ENCODE peak calls at places on chromosomes 1 and 21, in six cellular contexts. O, T, G, W, B and N are unnamed samples. For H3K4me1, the result is how much of the 10 kb centered on the place peaks cover.

GRCh38 chr1:170495006-170495405 is 37.0 kb upstream of the GORAB start:
- DNase-seq in O (peak), T (no peak), G (no peak), W (no peak), B (no peak), N (no peak)

GRCh38 chr1:197781998-197782718 is 6.9 kb upstream of the DENND1B start:
- DNase-seq in O (no peak), T (no peak), G (peak), W (no peak), B (no peak), N (no peak)

GRCh38 chr1:203505526-203506189 is 11.7 kb downstream of the OPTC start:
- DNase-seq in O (no peak), T (no peak), G (no peak), W (no peak), B (no peak), N (no peak)

GRCh38 chr1:16981269-16981849 is 939 bp upstream of the MFAP2 start:
- DNase-seq in O (no peak), T (no peak), G (peak), W (no peak), B (no peak), N (no peak)

GRCh38 chr21:27571706-27572105 is 604.8 kb upstream of the ADAMTS5 start:
- DNase-seq in O (no peak), T (no peak), G (peak), W (no peak), B (no peak), N (no peak)

GRCh38 chr1:79079770-79080169 is 73.2 kb upstream of the ADGRL4 start:
- DNase-seq in O (no peak), T (no peak), G (peak), W (no peak), B (no peak), N (peak)

GRCh38 chr21:30580132-30580531 is 10.1 kb downstream of the KRTAP22-2 start:
- DNase-seq in O (no peak), T (no peak), G (no peak), W (no peak), B (no peak), N (no peak)

GRCh38 chr1:58895559-58896135 is 111.8 kb upstream of the JUN start:
- DNase-seq in O (no peak), T (no peak), G (no peak), W (no peak), B (peak), N (no peak)

GRCh38 chr1:205561501-205562203 is 57.2 kb downstream of the CDK18 start:
- DNase-seq in O (no peak), T (no peak), G (no peak), W (no peak), B (no peak), N (no peak)

GRCh38 chr1:115280073-115280472 is 58.0 kb downstream of the NGF start:
- DNase-seq in O (no peak), T (no peak), G (peak), W (no peak), B (no peak), N (peak)

GRCh38 chr1:8540266-8540926 is 222.5 kb downstream of the SLC45A1 start:
- DNase-seq in O (no peak), T (no peak), G (peak), W (no peak), B (no peak), N (no peak)

GRCh38 chr1:101653482-101653946 is 343.2 kb downstream of the OLFM3 start:
- DNase-seq in O (no peak), T (no peak), G (peak), W (no peak), B (no peak), N (peak)

GRCh38 chr1:119918301-119918700 is 22.0 kb upstream of the ADAM30 start:
- DNase-seq in O (no peak), T (no peak), G (no peak), W (no peak), B (no peak), N (no peak)

GRCh38 chr1:225670356-225670755 is 17.4 kb upstream of the ENAH start:
- DNase-seq in O (no peak), T (no peak), G (no peak), W (no peak), B (no peak), N (no peak)

GRCh38 chr1:96834986-96835385 is 113.4 kb downstream of the PTBP2 start:
- DNase-seq in O (no peak), T (no peak), G (no peak), W (no peak), B (no peak), N (no peak)

GRCh38 chr1:151790940-151791651 is 796 bp upstream of the TDRKH start:
- DNase-seq in O (peak), T (peak), G (no peak), W (no peak), B (peak), N (no peak)

GRCh38 chr1:88731475-88731874 is 47.4 kb downstream of the PKN2 start:
- DNase-seq in O (no peak), T (no peak), G (peak), W (no peak), B (no peak), N (peak)

GRCh38 chr1:232307299-232307698 is 322.6 kb downstream of the SIPA1L2 start:
- DNase-seq in O (no peak), T (no peak), G (no peak), W (no peak), B (no peak), N (no peak)

GRCh38 chr1:181062800-181063428 is 25.6 kb upstream of the IER5 start:
- DNase-seq in O (no peak), T (no peak), G (peak), W (no peak), B (no peak), N (peak)

GRCh38 chr1:91583326-91583755 is 82.7 kb downstream of the CDC7 start:
- DNase-seq in O (no peak), T (no peak), G (peak), W (no peak), B (no peak), N (no peak)

GRCh38 chr1:67431869-67432578 is 1.8 kb upstream of the SERBP1 start:
- DNase-seq in O (no peak), T (no peak), G (no peak), W (no peak), B (no peak), N (no peak)

GRCh38 chr1:31593136-31593665 is 16.9 kb downstream of the TINAGL1 start:
- DNase-seq in O (no peak), T (no peak), G (no peak), W (no peak), B (no peak), N (no peak)

GRCh38 chr21:29213513-29214385 is 83.3 kb downstream of the MAP3K7CL start:
- DNase-seq in O (no peak), T (no peak), G (no peak), W (no peak), B (no peak), N (no peak)

GRCh38 chr1:91537281-91538069 is 36.8 kb downstream of the CDC7 start:
- DNase-seq in O (no peak), T (no peak), G (peak), W (no peak), B (no peak), N (no peak)

GRCh38 chr1:84402060-84402459 is 3.8 kb downstream of the DNASE2B start:
- DNase-seq in O (no peak), T (no peak), G (peak), W (no peak), B (no peak), N (no peak)

GRCh38 chr1:31633117-31633516 is 11.6 kb downstream of the PEF1 start:
- DNase-seq in O (peak), T (no peak), G (no peak), W (no peak), B (no peak), N (peak)

GRCh38 chr1:225644666-225645065 is 8.3 kb downstream of the ENAH start:
- DNase-seq in O (no peak), T (no peak), G (peak), W (no peak), B (no peak), N (no peak)

GRCh38 chr1:97488505-97488904 is 432.3 kb downstream of the DPYD start:
- DNase-seq in O (no peak), T (no peak), G (no peak), W (no peak), B (no peak), N (no peak)

GRCh38 chr1:110060034-110060661 is 10.3 kb downstream of the ALX3 start:
- DNase-seq in O (peak), T (no peak), G (peak), W (peak), B (peak), N (peak)

GRCh38 chr1:6108937-6109636 is 63.4 kb downstream of the KCNAB2 start:
- DNase-seq in O (peak), T (peak), G (peak), W (no peak), B (peak), N (peak)
- H3K4me3 ChIP-seq in O (no peak), T (no peak), G (no peak), W (no peak), B (no peak), N (no peak)

GRCh38 chr1:94104127-94104684 is 16.7 kb downstream of the ABCA4 start:
- DNase-seq in O (no peak), T (no peak), G (no peak), W (no peak), B (no peak), N (no peak)

GRCh38 chr1:94104776-94105462 is 16.0 kb downstream of the ABCA4 start:
- DNase-seq in O (no peak), T (no peak), G (no peak), W (no peak), B (no peak), N (no peak)

GRCh38 chr1:94106716-94107115 is 14.2 kb downstream of the ABCA4 start:
- DNase-seq in O (no peak), T (no peak), G (no peak), W (no peak), B (no peak), N (no peak)

GRCh38 chr1:94105957-94106529 is 14.9 kb downstream of the ABCA4 start:
- DNase-seq in O (no peak), T (no peak), G (no peak), W (no peak), B (no peak), N (peak)

DNA sequence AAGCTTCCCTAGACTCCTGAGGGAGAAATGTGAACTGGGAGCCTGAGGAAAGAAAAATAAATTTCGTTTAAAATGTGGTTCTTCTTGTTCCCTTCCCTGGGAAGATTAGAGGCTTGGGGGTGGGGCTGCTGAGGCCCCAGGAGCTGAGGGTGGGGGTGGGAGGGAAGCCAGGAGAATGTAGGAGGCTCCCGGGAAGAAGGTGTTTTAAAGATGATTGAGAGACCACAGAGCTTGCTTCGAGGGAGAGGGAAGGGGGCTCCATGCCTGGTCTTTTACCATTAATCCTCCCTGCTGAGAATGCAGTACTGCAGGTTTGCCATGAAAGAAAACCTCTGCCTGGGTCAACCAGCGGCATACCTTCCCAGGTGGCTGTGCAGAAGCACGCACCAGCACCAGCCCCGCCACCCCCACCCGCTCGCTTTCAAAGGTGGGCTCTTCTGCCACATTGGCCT is 15.4 kb downstream of the ABCA4 start:
- DNase-seq in O (no peak), T (no peak), G (no peak), W (no peak), B (no peak), N (no peak)
- H3K4me1 ChIP-seq in O (under half), T (under half), G (under half), W (under half), B (under half), N (under half)

DNA sequence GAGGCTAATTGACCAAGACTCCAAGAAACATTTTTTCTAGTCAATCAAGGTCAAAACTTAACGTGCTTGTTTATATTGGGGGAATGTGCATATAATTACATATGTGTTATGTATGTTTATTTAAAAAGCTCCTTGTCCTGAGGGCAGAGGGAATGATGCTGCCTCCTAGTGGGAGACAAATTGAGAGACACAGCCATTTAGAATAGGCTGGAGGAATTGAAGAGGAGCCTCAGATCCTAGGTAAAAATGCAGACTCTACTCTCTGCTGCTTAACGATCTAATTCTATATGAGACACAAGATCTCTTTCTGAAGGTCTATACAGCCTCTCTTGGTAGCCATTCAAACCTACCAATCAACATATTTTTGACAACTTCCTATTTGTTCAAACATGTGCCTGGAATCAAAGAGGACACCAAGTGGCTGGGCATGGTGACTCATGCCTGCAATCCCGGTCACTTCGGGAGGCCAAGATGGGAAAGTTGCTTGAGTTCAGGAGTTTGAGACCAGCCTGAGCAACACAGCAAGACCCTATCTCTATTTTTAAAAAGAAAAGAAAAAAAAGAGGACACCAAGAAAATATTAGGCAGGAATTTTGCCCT is 136.6 kb upstream of the ZNF648 start:
- DNase-seq in O (no peak), T (no peak), G (peak), W (no peak), B (no peak), N (no peak)
- TF ChIP-seq CTCF in O (no peak), T (peak), G (peak), W (no peak), B (peak), N (peak)

GRCh38 chr1:156624814-156625435 is 5.7 kb downstream of the HAPLN2 start:
- DNase-seq in O (no peak), T (no peak), G (no peak), W (no peak), B (no peak), N (no peak)
- H3K4me3 ChIP-seq in O (peak), T (no peak), G (no peak), W (peak), B (peak), N (peak)